ENCODE peak calls at places on chromosomes 11 and 22, in seven cellular contexts. Z is left kidney, X is activated gamma-delta T cell treated with Interleukin-2 at 50 U/mL for 16 hours, G is IMR-90, U is germinal center, N is endothelial cell, H is amniotic stem cell. Q is an unnamed sample.

GRCh38 chr22:40676644-40677043 is 2.6 kb upstream of the MCHR1 start:
- DNase-seq in U (no peak), G (no peak), H (no peak), N (no peak), X (no peak), Z (no peak), Q (no peak)

GRCh38 chr11:64858467-64859401 is 14.3 kb upstream of the CDC42BPG start:
- DNase-seq in X (peak; percentile 72), H (no peak), Z (no peak), G (no peak), N (no peak), U (no peak), Q (no peak)

GRCh38 chr11:34501962-34502361 is 11.6 kb downstream of the ELF5 start:
- DNase-seq in U (no peak), H (no peak), N (no peak), X (no peak), Z (no peak), G (no peak), Q (no peak)

GRCh38 chr22:37431811-37432707 is 4.8 kb upstream of the ELFN2 start:
- DNase-seq in N (no peak), G (peak; percentile 99), U (no peak), H (peak; percentile 86), Z (no peak), X (no peak), Q (no peak)

GRCh38 chr11:119094816-119095065 is 6.9 kb downstream of the DPAGT1 start:
- DNase-seq in Z (peak; percentile 91), G (peak; percentile 86), H (peak; percentile 58), N (peak; percentile 83), X (no peak), U (no peak), Q (peak; percentile 69)

GRCh38 chr11:62103141-62103540 is 20.7 kb upstream of the INCENP start:
- DNase-seq in Z (no peak), N (no peak), X (no peak), H (no peak), U (no peak), G (no peak), Q (no peak)

GRCh38 chr11:66543263-66544107 is 2.4 kb downstream of the ZDHHC24 start:
- DNase-seq in H (no peak), X (peak; percentile 75), G (peak; percentile 57), U (peak; percentile 74), N (peak; percentile 63), Z (peak; percentile 92), Q (peak; percentile 71)

GRCh38 chr11:128531588-128531987 is 55.8 kb downstream of the ETS1 start:
- DNase-seq in Z (no peak), N (no peak), G (no peak), X (no peak), U (no peak), H (no peak), Q (no peak)

GRCh38 chr11:63462126-63462525 is 28.8 kb downstream of the PLAAT5 start:
- DNase-seq in G (no peak), X (no peak), H (no peak), U (no peak), N (no peak), Z (no peak), Q (no peak)

GRCh38 chr11:62223095-62223494 is 14.6 kb downstream of the SCGB2A1 start:
- DNase-seq in U (no peak), G (no peak), Z (no peak), X (no peak), N (no peak), H (no peak), Q (no peak)

GRCh38 chr11:68454767-68455166 is 5.8 kb upstream of the PPP6R3 start:
- DNase-seq in G (no peak), X (no peak), N (no peak), Z (no peak), U (no peak), H (no peak), Q (no peak)

GRCh38 chr11:77191823-77192495 is 63.9 kb downstream of the MYO7A start:
- DNase-seq in N (peak; percentile 86), H (no peak), U (peak; percentile 70), Z (peak; percentile 97), G (peak; percentile 20), X (peak; percentile 28), Q (peak; percentile 10)

GRCh38 chr22:42330953-42331525 is 60.6 kb upstream of the TCF20 start:
- DNase-seq in H (no peak), G (no peak), N (no peak), X (no peak), U (no peak), Z (peak; percentile 76), Q (peak; percentile 78)

GRCh38 chr11:130214861-130215530 is 55.4 kb downstream of the ST14 start:
- DNase-seq in U (no peak), Z (no peak), X (no peak), N (peak; percentile 0), G (no peak), H (no peak), Q (no peak)

GRCh38 chr22:48968201-48968959 is 859.3 kb downstream of the BRD1 start:
- DNase-seq in H (no peak), U (no peak), N (peak; percentile 30), G (no peak), X (no peak), Z (peak; percentile 61), Q (no peak)

GRCh38 chr11:75667831-75668507 is 869 bp downstream of the MAP6 start:
- DNase-seq in X (no peak), H (no peak), G (peak; percentile 35), N (peak; percentile 55), U (peak; percentile 71), Z (peak; percentile 87), Q (peak; percentile 64)

Q was measured in NCI-H82.